ENCODE peak calls at places on chromosomes 7 and 10, in ten cellular contexts. K is coronary artery; F is activated naive CD8-positive, alpha-beta T cell treated with anti-CD3 and anti-CD28 coated beads, Interleukin-2, amount 10 ng/mL, durations not matched to agents 7 days and 5 days; Z is cardiac septum; C is iris pigment epithelial cell; H is stimulated activated CD8-positive, alpha-beta memory T cell treated with anti-CD3 and anti-CD28 coated beads, Interleukin-2, amount 100 ng/mL, for 48 hours; S is D341Med; B is lung microvascular endothelial cell; J is left cardiac atrium; L is fibroblast of the conjunctiva. U is an unnamed sample.

GRCh38 chr10:102519246-102519805 is 15.6 kb downstream of the SUFU start:
- DNase-seq in F (peak), J (no peak), L (no peak), K (no peak), B (no peak), C (no peak), Z (no peak), H (no peak), S (no peak), U (no peak)

GRCh38 chr10:1360581-1361164 is 304.5 kb downstream of the WDR37 start:
- DNase-seq in C (peak), J (no peak), H (no peak), Z (peak), F (no peak), L (no peak), S (no peak), K (no peak), B (no peak), U (no peak)

GRCh38 chr7:2833087-2833910 is 10.8 kb downstream of the GNA12 start:
- DNase-seq in S (no peak), H (no peak), F (no peak), B (no peak), C (no peak), L (no peak), K (no peak), Z (no peak), J (no peak), U (no peak)

GRCh38 chr7:148914208-148914777 is 30.2 kb upstream of the EZH2 start:
- DNase-seq in J (no peak), F (peak), Z (peak), B (no peak), K (no peak), C (peak), H (peak), L (peak), S (no peak), U (peak)

GRCh38 chr7:80941206-80941758 is 22.4 kb upstream of the SEMA3C start:
- DNase-seq in H (no peak), F (no peak), J (no peak), B (no peak), Z (no peak), L (peak), C (peak), K (no peak), S (no peak), U (peak)

GRCh38 chr10:5510281-5511072 is 11.1 kb upstream of the CALML5 start:
- DNase-seq in F (no peak), Z (no peak), C (no peak), B (no peak), K (no peak), H (no peak), S (no peak), J (no peak), L (no peak), U (no peak)

GRCh38 chr7:102990642-102991041 is 77.8 kb downstream of the LRRC17 start:
- DNase-seq in Z (no peak), H (no peak), S (no peak), F (no peak), K (no peak), J (no peak), B (no peak), C (no peak), L (no peak), U (no peak)

GRCh38 chr7:143327903-143328302 is 12.0 kb downstream of the CLCN1 start:
- DNase-seq in S (no peak), C (no peak), B (no peak), J (no peak), F (no peak), L (no peak), Z (no peak), K (no peak), H (no peak), U (no peak)

GRCh38 chr7:132398253-132398913 is 177.9 kb downstream of the PLXNA4 start:
- DNase-seq in F (no peak), S (peak), C (no peak), Z (peak), H (no peak), K (no peak), B (no peak), J (no peak), L (no peak), U (no peak)

U was measured in AG08396.